ENCODE peak calls at places on chromosomes 2 and 18, in ten cellular contexts. E is lower lobe of right lung, H is cardiac muscle cell, Y is ascending aorta, U is Panc1, O is mucosa of descending colon, K is WERI-Rb-1, T is adrenal gland, N is breast epithelium, B is upper lobe of right lung. A is an unnamed sample.

GRCh38 chr2:128134573-128134972 is 43.6 kb downstream of the UGGT1 start:
- DNase-seq in T (no peak), B (no peak), Y (no peak), N (no peak), O (no peak), E (no peak), H (no peak), K (no peak), U (no peak), A (no peak)

GRCh38 chr2:186575302-186575701 is 14.6 kb upstream of the ITGAV start:
- DNase-seq in T (peak; percentile 64), E (no peak), B (no peak), K (no peak), O (no peak), Y (peak; percentile 58), U (peak; percentile 79), H (peak; percentile 99), N (no peak), A (peak; percentile 54)

GRCh38 chr2:207825033-207825957 is 55.6 kb upstream of the FZD5 start:
- DNase-seq in O (no peak), E (no peak), K (no peak), U (no peak), Y (no peak), B (no peak), T (no peak), H (no peak), N (no peak), A (no peak)

GRCh38 chr2:36357506-36358316 is 2.1 kb downstream of the CRIM1 start:
- DNase-seq in E (no peak), B (no peak), T (peak; percentile 57), U (no peak), H (peak; percentile 76), N (no peak), Y (no peak), K (peak; percentile 51), O (peak; percentile 63), A (no peak)

GRCh38 chr2:79552653-79553052 is 39.8 kb downstream of the CTNNA2 start:
- DNase-seq in Y (no peak), T (no peak), B (no peak), H (no peak), U (no peak), N (no peak), K (no peak), O (no peak), E (no peak), A (no peak)

GRCh38 chr2:232417489-232417888 is 10.8 kb downstream of the ALPG start:
- DNase-seq in U (no peak), O (no peak), H (no peak), E (no peak), Y (no peak), N (no peak), K (no peak), T (peak; percentile 52), B (peak; percentile 20), A (no peak)

GRCh38 chr2:17578466-17578928 is 38.0 kb downstream of the VSNL1 start:
- DNase-seq in U (no peak), E (no peak), Y (no peak), B (no peak), O (no peak), H (no peak), N (peak; percentile 69), K (no peak), T (no peak), A (no peak)

GRCh38 chr2:218805627-218806026 is 23.7 kb downstream of the CYP27A1 start:
- DNase-seq in O (no peak), E (no peak), B (no peak), Y (no peak), T (no peak), K (no peak), H (peak; percentile 50), N (peak; percentile 17), U (no peak), A (no peak)

GRCh38 chr18:48090702-48091101 is 160.2 kb upstream of the SMAD2 start:
- DNase-seq in U (no peak), Y (no peak), B (no peak), O (no peak), N (no peak), T (no peak), K (no peak), H (no peak), E (no peak), A (no peak)

GRCh38 chr18:62767321-62767720 is 52.0 kb downstream of the PHLPP1 start:
- DNase-seq in O (no peak), T (no peak), E (no peak), N (no peak), Y (no peak), U (no peak), H (peak; percentile 27), K (no peak), B (no peak), A (no peak)

GRCh38 chr2:33013684-33014110 is 66.9 kb downstream of the LTBP1 start:
- DNase-seq in U (no peak), K (no peak), N (no peak), Y (no peak), O (no peak), T (no peak), B (no peak), H (no peak), E (no peak), A (no peak)

GRCh38 chr2:26126091-26126490 is 46.8 kb upstream of the GAREM2 start:
- DNase-seq in B (no peak), O (no peak), E (no peak), K (no peak), T (no peak), Y (no peak), N (no peak), U (no peak), H (no peak), A (no peak)

GRCh38 chr2:233418052-233418760 is 63.9 kb downstream of the DGKD start:
- DNase-seq in O (no peak), K (no peak), T (no peak), Y (no peak), E (no peak), U (no peak), N (no peak), B (no peak), H (no peak), A (no peak)

GRCh38 chr2:181904022-181904632 is 12.6 kb downstream of the ITPRID2 start:
- DNase-seq in T (no peak), Y (no peak), N (no peak), H (peak; percentile 63), E (no peak), O (no peak), U (no peak), B (no peak), K (no peak), A (no peak)

GRCh38 chr2:228446732-228447131 is 265.2 kb upstream of the SPHKAP start:
- DNase-seq in B (no peak), K (no peak), Y (no peak), O (no peak), U (no peak), E (no peak), T (no peak), H (no peak), N (no peak), A (no peak)

GRCh38 chr2:239985356-239985755 is 39.8 kb downstream of the NDUFA10 start:
- DNase-seq in N (no peak), K (no peak), E (no peak), B (no peak), T (no peak), O (no peak), H (no peak), Y (no peak), U (no peak), A (no peak)

GRCh38 chr18:78926243-78926615 is 53.4 kb upstream of the SALL3 start:
- DNase-seq in U (no peak), O (no peak), Y (no peak), T (no peak), E (no peak), H (no peak), B (no peak), K (no peak), N (no peak), A (no peak)
- H3K9me3 ChIP-seq in U (no peaks in the 10 kb centered on the region), O (no peaks in the 10 kb centered on the region), Y (no peaks in the 10 kb centered on the region), T (no peaks in the 10 kb centered on the region), E (no peaks in the 10 kb centered on the region), H (no peaks in the 10 kb centered on the region), B (no peaks in the 10 kb centered on the region), K (no peaks in the 10 kb centered on the region), N (peaks cover 10% of the 10 kb centered on the region), A (no peaks in the 10 kb centered on the region)

DNA sequence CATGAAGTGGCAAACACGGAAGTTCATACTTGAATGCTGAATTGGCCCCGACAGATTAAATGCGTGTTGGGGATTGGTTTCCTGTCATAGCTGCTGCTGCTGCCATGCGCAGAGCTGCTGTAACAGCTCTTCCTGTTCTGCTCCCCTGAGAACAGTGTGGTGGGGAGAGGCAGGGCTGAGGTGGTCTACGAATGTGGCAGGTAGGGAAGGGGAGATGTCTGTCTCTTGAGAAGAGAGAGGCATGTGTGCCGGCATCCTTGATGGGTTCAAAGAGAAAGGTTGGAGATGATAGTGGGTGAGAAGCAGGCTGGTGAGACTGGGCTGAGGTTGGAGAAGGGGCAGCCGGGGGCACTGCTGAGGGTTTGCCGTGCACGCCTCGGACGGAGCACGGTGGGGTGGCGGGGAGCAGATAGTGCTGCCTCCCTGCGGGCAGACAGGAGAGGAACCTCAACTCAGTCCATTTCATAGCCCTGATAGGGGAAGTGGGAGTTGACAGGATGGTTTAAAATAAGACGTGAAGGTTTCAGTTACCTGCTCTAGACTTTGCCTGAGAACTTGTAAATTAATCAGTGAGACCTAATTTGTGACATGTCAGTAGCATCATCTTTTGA is 46.1 kb downstream of the TMEM185B start:
- DNase-seq in N (peak; percentile 21), U (no peak), T (peak; percentile 25), H (no peak), B (peak; percentile 78), E (peak; percentile 70), Y (peak; percentile 11), K (no peak), O (peak; percentile 85), A (no peak)
- TF ChIP-seq CTCF in N (no peak), U (no peak), T (peak; percentile 20), H (peak; percentile 13), B (peak; percentile 35), E (peak; percentile 39), Y (no peak), K (no peak), O (no peak), A (no peak)

GRCh38 chr2:174760845-174761473 is 3.3 kb downstream of the CHRNA1 start:
- DNase-seq in K (no peak), Y (no peak), T (no peak), H (no peak), U (no peak), B (no peak), O (no peak), N (no peak), E (no peak), A (no peak)
- H3K4me3 ChIP-seq in K (no peak overlapping the region), Y (no peak overlapping the region), T (no peak overlapping the region), H (no peak overlapping the region), U (no peak overlapping the region), B (no peak overlapping the region), O (no peak overlapping the region), N (no peak overlapping the region), E (no peak overlapping the region), A (no peak overlapping the region)

GRCh38 chr18:78129260-78129659 is 850.4 kb upstream of the SALL3 start:
- DNase-seq in T (no peak), U (no peak), N (no peak), Y (no peak), E (no peak), K (no peak), O (no peak), B (no peak), H (no peak), A (no peak)
- H3K9me3 ChIP-seq in T (no peaks in the 10 kb centered on the region), U (peaks cover 3% of the 10 kb centered on the region), N (peaks cover 5% of the 10 kb centered on the region), Y (no peaks in the 10 kb centered on the region), E (no peaks in the 10 kb centered on the region), K (peaks cover 6% of the 10 kb centered on the region), O (peaks cover 12% of the 10 kb centered on the region), B (no peaks in the 10 kb centered on the region), H (no peaks in the 10 kb centered on the region), A (no peaks in the 10 kb centered on the region)

GRCh38 chr2:46298522-46299351 is 1.5 kb downstream of the EPAS1 start:
- DNase-seq in U (no peak), E (peak; percentile 78), O (peak; percentile 73), H (peak; percentile 79), K (peak; percentile 50), T (peak; percentile 70), Y (no peak), N (peak; percentile 54), B (peak; percentile 85), A (peak; percentile 54)
- TF ChIP-seq CTCF in U (peak; percentile 58), E (peak; percentile 30), O (no peak), H (peak; percentile 38), K (peak; percentile 49), T (no peak), Y (peak; percentile 31), N (peak; percentile 14), B (peak; percentile 33), A (no peak)

A was measured in BE2C.